ENCODE peak calls at places on chromosomes 5 and 9, in ten cellular contexts. X, I, Q, E, C, M, U, J, B and D are unnamed samples.
A peak's percentile ranks its signal among the peaks of the same experiment; 100 is the strongest.

GRCh38 chr5:124634820-124635323 is 111.6 kb downstream of the ZNF608 start:
- DNase-seq in U (no peak), I (peak; percentile 79), X (no peak), J (no peak), M (no peak), B (no peak), E (peak; percentile 68), C (peak; percentile 79), Q (no peak), D (peak; percentile 45)

GRCh38 chr5:139147743-139148079 is 50.5 kb downstream of the SIL1 start:
- DNase-seq in E (peak; percentile 76), C (peak; percentile 45), J (peak; percentile 58), I (peak; percentile 86), M (peak; percentile 34), B (peak; percentile 77), X (peak; percentile 86), U (no peak), Q (peak; percentile 65), D (peak; percentile 43)

GRCh38 chr5:67437905-67438845 is 241.6 kb upstream of the CD180 start:
- DNase-seq in J (peak; percentile 21), U (no peak), Q (peak; percentile 69), E (peak; percentile 58), X (peak; percentile 65), I (peak; percentile 39), M (no peak), C (no peak), B (no peak), D (no peak)

GRCh38 chr9:112110094-112110772 is 64.9 kb downstream of the SUSD1 start:
- DNase-seq in B (no peak), I (no peak), U (no peak), Q (no peak), E (no peak), M (no peak), J (no peak), C (no peak), X (no peak), D (peak; percentile 81)

GRCh38 chr5:68406344-68406743 is 190.8 kb downstream of the PIK3R1 start:
- DNase-seq in J (no peak), E (no peak), Q (no peak), C (no peak), B (no peak), I (no peak), U (no peak), M (no peak), X (no peak), D (peak; percentile 43)

GRCh38 chr9:36935332-36935731 is 98.7 kb downstream of the PAX5 start:
- DNase-seq in E (no peak), C (no peak), M (no peak), J (no peak), X (no peak), Q (no peak), U (no peak), I (no peak), B (no peak), D (no peak)

GRCh38 chr5:173888473-173889135 is 455 bp downstream of the CPEB4 start:
- DNase-seq in M (peak; percentile 18), I (peak; percentile 26), Q (peak; percentile 42), J (peak; percentile 30), B (no peak), E (peak; percentile 39), C (no peak), X (peak; percentile 33), U (peak; percentile 58), D (peak; percentile 35)

GRCh38 chr5:42632501-42632900 is 124.1 kb upstream of the CCDC152 start:
- DNase-seq in J (no peak), C (no peak), B (no peak), U (no peak), M (no peak), I (no peak), Q (no peak), E (no peak), X (no peak), D (peak; percentile 6)

GRCh38 chr9:93520523-93520922 is 55.9 kb upstream of the PHF2 start:
- DNase-seq in X (peak; percentile 15), C (no peak), E (peak; percentile 27), B (no peak), J (peak; percentile 42), M (no peak), Q (no peak), U (no peak), I (no peak), D (no peak)

GRCh38 chr5:82183828-82184227 is 94.3 kb downstream of the RPS23 start:
- DNase-seq in Q (peak; percentile 60), M (no peak), J (no peak), E (peak; percentile 59), I (peak; percentile 56), U (no peak), B (no peak), X (peak; percentile 59), C (peak; percentile 50), D (peak; percentile 99)

GRCh38 chr5:65796269-65796668 is 74.3 kb downstream of the NLN start:
- DNase-seq in C (peak; percentile 59), I (no peak), X (no peak), E (no peak), M (no peak), U (no peak), Q (no peak), J (no peak), B (no peak), D (peak; percentile 45)

GRCh38 chr5:33231935-33232334 is 208.8 kb upstream of the TARS1 start:
- DNase-seq in C (peak; percentile 31), Q (peak; percentile 22), X (peak; percentile 16), I (peak; percentile 46), U (no peak), B (no peak), E (peak; percentile 46), J (peak; percentile 57), M (no peak), D (no peak)

GRCh38 chr5:27242258-27242626 is 203.9 kb upstream of the CDH9 start:
- DNase-seq in U (no peak), J (no peak), X (no peak), E (peak; percentile 69), C (no peak), I (no peak), B (no peak), M (no peak), Q (no peak), D (peak; percentile 81)

GRCh38 chr5:14806452-14806851 is 65.1 kb downstream of the ANKH start:
- DNase-seq in U (no peak), C (peak; percentile 99), B (peak; percentile 95), E (peak; percentile 88), X (peak; percentile 74), I (peak; percentile 95), Q (peak; percentile 51), M (no peak), J (peak; percentile 94), D (no peak)

GRCh38 chr9:131179561-131180219 is 54.3 kb downstream of the NUP214 start:
- DNase-seq in E (peak; percentile 95), M (no peak), C (peak; percentile 66), I (peak; percentile 83), J (peak; percentile 80), B (peak; percentile 82), Q (peak; percentile 81), U (no peak), X (peak; percentile 86), D (peak; percentile 30)

GRCh38 chr9:102974530-102974929 is 20.6 kb upstream of the CYLC2 start:
- DNase-seq in X (no peak), E (no peak), I (no peak), B (no peak), M (no peak), J (no peak), Q (no peak), C (no peak), U (no peak), D (peak; percentile 44)

DNA sequence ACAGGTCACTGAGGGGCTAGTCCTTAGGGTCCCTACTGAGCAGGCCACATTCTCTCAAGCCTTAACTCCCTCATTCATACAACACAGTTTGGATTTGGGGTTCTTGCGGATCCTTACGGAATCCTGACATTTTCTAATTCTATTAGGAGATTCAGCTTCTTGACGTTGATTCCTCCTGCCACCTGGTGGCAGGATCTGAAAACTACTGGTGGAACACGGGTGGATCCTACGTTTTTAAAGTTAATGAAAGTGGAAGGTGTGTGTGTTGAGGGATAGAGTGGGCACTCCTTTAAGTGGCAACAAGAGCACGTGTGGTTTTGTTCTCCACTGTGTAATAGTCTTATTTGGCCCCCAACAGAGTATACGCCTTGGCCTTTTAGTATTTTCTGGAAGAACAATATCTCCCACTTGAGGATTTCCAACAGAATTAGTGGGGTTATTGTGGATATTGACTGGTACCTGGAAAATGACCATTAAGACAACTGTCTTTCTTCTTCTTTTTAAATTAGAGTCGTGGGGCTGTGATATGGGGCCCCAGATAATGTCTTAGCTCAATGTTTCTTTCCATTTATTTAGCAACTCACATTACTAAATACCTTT is 25.2 kb downstream of the SLC28A3 start:
- DNase-seq in J (peak; percentile 81), E (peak; percentile 68), U (peak; percentile 59), Q (peak; percentile 76), M (peak; percentile 56), B (peak; percentile 76), X (peak; percentile 79), I (peak; percentile 72), C (peak; percentile 51), D (peak; percentile 73)
- TF ChIP-seq CTCF in J (peak; percentile 87), E (peak; percentile 89), U (peak; percentile 67), Q (peak; percentile 81), M (peak; percentile 83), B (peak; percentile 82), X (peak; percentile 75), I (peak; percentile 75), C (peak; percentile 68), D (peak; percentile 80)

GRCh38 chr5:180343110-180343845 is 9.9 kb downstream of the GFPT2 start:
- DNase-seq in J (peak; percentile 79), X (peak; percentile 73), I (peak; percentile 78), Q (peak; percentile 78), M (no peak), E (peak; percentile 61), B (peak; percentile 92), C (peak; percentile 74), U (no peak), D (no peak)
- H3K4me3 ChIP-seq in J (peak overlapping the region; percentile 42), X (no peak overlapping the region), I (no peak overlapping the region), Q (no peak overlapping the region), M (no peak overlapping the region), E (no peak overlapping the region), B (peak overlapping the region; percentile 1), C (peak overlapping the region; percentile 30), U (no peak overlapping the region), D (no peak overlapping the region)

GRCh38 chr5:98042521-98042920 is 730.9 kb upstream of the RGMB start:
- DNase-seq in U (no peak), E (no peak), J (no peak), M (no peak), B (no peak), X (no peak), C (no peak), Q (no peak), I (no peak), D (no peak)

GRCh38 chr5:98041661-98042060 is 731.8 kb upstream of the RGMB start:
- DNase-seq in C (no peak), I (peak; percentile 14), E (no peak), X (no peak), B (no peak), U (no peak), Q (peak; percentile 21), J (peak; percentile 13), M (no peak), D (no peak)

GRCh38 chr5:98042961-98043360 is 730.5 kb upstream of the RGMB start:
- DNase-seq in Q (no peak), X (no peak), C (no peak), J (no peak), B (no peak), E (no peak), U (no peak), I (no peak), M (no peak), D (no peak)
- TF ChIP-seq CTCF in Q (no peak), X (no peak), C (no peak), J (no peak), B (no peak), E (no peak), U (no peak), I (no peak), M (no peak), D (no peak)

GRCh38 chr5:150064681-150065220 is 21.6 kb downstream of the CSF1R start:
- DNase-seq in Q (no peak), U (peak; percentile 30), B (peak; percentile 30), J (no peak), X (no peak), C (no peak), E (no peak), M (no peak), I (no peak), D (no peak)
- H3K4me3 ChIP-seq in Q (no peak overlapping the region), U (no peak overlapping the region), B (no peak overlapping the region), J (no peak overlapping the region), X (no peak overlapping the region), C (no peak overlapping the region), E (no peak overlapping the region), M (no peak overlapping the region), I (no peak overlapping the region), D (no peak overlapping the region)